ENCODE peak calls at places on chromosomes 6 and 20, in nine cellular contexts. One of them, this sample, is unnamed. For H3K4me1, the result is how much of the 10 kb centered on the place peaks cover.

GRCh38 chr6:129748212-129748900 is 38.4 kb upstream of the ARHGAP18 start:
- DNase-seq in heart left ventricle: no peak
- DNase-seq in endothelial cell of umbilical vein: peak
- DNase-seq in left lung: no peak
- DNase-seq in sigmoid colon: no peak
- DNase-seq in PC-9: no peak
- DNase-seq in keratinocyte: peak
- DNase-seq in suprapubic skin: no peak
- DNase-seq in fibroblast of lung: peak
- DNase-seq in this sample: no peak

GRCh38 chr6:147166360-147166944 is 37.8 kb upstream of the STXBP5 start:
- DNase-seq in heart left ventricle: no peak
- DNase-seq in endothelial cell of umbilical vein: peak
- DNase-seq in left lung: no peak
- DNase-seq in sigmoid colon: no peak
- DNase-seq in PC-9: no peak
- DNase-seq in keratinocyte: no peak
- DNase-seq in suprapubic skin: no peak
- DNase-seq in fibroblast of lung: peak
- DNase-seq in this sample: no peak

GRCh38 chr20:43914697-43915208 is at the start of gene TOX2:
- DNase-seq in heart left ventricle: peak
- DNase-seq in endothelial cell of umbilical vein: no peak
- DNase-seq in left lung: no peak
- DNase-seq in sigmoid colon: no peak
- DNase-seq in PC-9: no peak
- DNase-seq in keratinocyte: no peak
- DNase-seq in suprapubic skin: no peak
- DNase-seq in fibroblast of lung: peak
- DNase-seq in this sample: no peak

GRCh38 chr6:89388846-89389245 is 23.2 kb downstream of the RRAGD start:
- DNase-seq in heart left ventricle: no peak
- DNase-seq in endothelial cell of umbilical vein: no peak
- DNase-seq in left lung: no peak
- DNase-seq in sigmoid colon: no peak
- DNase-seq in PC-9: no peak
- DNase-seq in keratinocyte: no peak
- DNase-seq in suprapubic skin: no peak
- DNase-seq in fibroblast of lung: no peak
- DNase-seq in this sample: no peak

GRCh38 chr6:79672631-79673065 is 41.5 kb downstream of the SH3BGRL2 start:
- DNase-seq in heart left ventricle: no peak
- DNase-seq in endothelial cell of umbilical vein: peak
- DNase-seq in left lung: no peak
- DNase-seq in sigmoid colon: no peak
- DNase-seq in PC-9: peak
- DNase-seq in keratinocyte: no peak
- DNase-seq in suprapubic skin: no peak
- DNase-seq in fibroblast of lung: peak
- DNase-seq in this sample: no peak

GRCh38 chr20:3165473-3166337 is 6.0 kb upstream of the FASTKD5 start:
- DNase-seq in heart left ventricle: peak
- DNase-seq in endothelial cell of umbilical vein: peak
- DNase-seq in left lung: no peak
- DNase-seq in sigmoid colon: peak
- DNase-seq in PC-9: no peak
- DNase-seq in keratinocyte: no peak
- DNase-seq in suprapubic skin: no peak
- DNase-seq in fibroblast of lung: peak
- DNase-seq in this sample: no peak

GRCh38 chr20:54566224-54566750 is 90.9 kb downstream of the DOK5 start:
- DNase-seq in heart left ventricle: no peak
- DNase-seq in endothelial cell of umbilical vein: no peak
- DNase-seq in left lung: no peak
- DNase-seq in sigmoid colon: no peak
- DNase-seq in PC-9: no peak
- DNase-seq in keratinocyte: no peak
- DNase-seq in suprapubic skin: no peak
- DNase-seq in fibroblast of lung: no peak
- DNase-seq in this sample: no peak

GRCh38 chr6:41021832-41022231 is 17.2 kb downstream of the UNC5CL start:
- DNase-seq in heart left ventricle: no peak
- DNase-seq in endothelial cell of umbilical vein: peak
- DNase-seq in left lung: no peak
- DNase-seq in sigmoid colon: no peak
- DNase-seq in PC-9: peak
- DNase-seq in keratinocyte: no peak
- DNase-seq in suprapubic skin: no peak
- DNase-seq in fibroblast of lung: peak
- DNase-seq in this sample: no peak

GRCh38 chr6:99344289-99344688 is 5.2 kb downstream of the FAXC start:
- DNase-seq in heart left ventricle: no peak
- DNase-seq in endothelial cell of umbilical vein: no peak
- DNase-seq in left lung: no peak
- DNase-seq in sigmoid colon: no peak
- DNase-seq in PC-9: no peak
- DNase-seq in keratinocyte: peak
- DNase-seq in suprapubic skin: no peak
- DNase-seq in fibroblast of lung: peak
- DNase-seq in this sample: no peak

GRCh38 chr20:62355527-62356142 is 11.5 kb downstream of the LAMA5 start:
- DNase-seq in heart left ventricle: peak
- DNase-seq in endothelial cell of umbilical vein: peak
- DNase-seq in left lung: no peak
- DNase-seq in sigmoid colon: peak
- DNase-seq in PC-9: no peak
- DNase-seq in keratinocyte: no peak
- DNase-seq in suprapubic skin: no peak
- DNase-seq in fibroblast of lung: no peak
- DNase-seq in this sample: no peak

GRCh38 chr6:39188577-39188976 is 40.7 kb downstream of the KCNK5 start:
- DNase-seq in heart left ventricle: no peak
- DNase-seq in endothelial cell of umbilical vein: no peak
- DNase-seq in left lung: no peak
- DNase-seq in sigmoid colon: no peak
- DNase-seq in PC-9: no peak
- DNase-seq in keratinocyte: no peak
- DNase-seq in suprapubic skin: no peak
- DNase-seq in fibroblast of lung: no peak
- DNase-seq in this sample: no peak

GRCh38 chr6:37779902-37780628 is 39.5 kb upstream of the ZFAND3 start:
- DNase-seq in heart left ventricle: peak
- DNase-seq in endothelial cell of umbilical vein: no peak
- DNase-seq in left lung: no peak
- DNase-seq in sigmoid colon: no peak
- DNase-seq in PC-9: no peak
- DNase-seq in keratinocyte: no peak
- DNase-seq in suprapubic skin: no peak
- DNase-seq in fibroblast of lung: no peak
- DNase-seq in this sample: no peak

GRCh38 chr20:57248132-57248797 is 18.2 kb downstream of the BMP7 start:
- DNase-seq in heart left ventricle: no peak
- DNase-seq in endothelial cell of umbilical vein: no peak
- DNase-seq in left lung: no peak
- DNase-seq in sigmoid colon: no peak
- DNase-seq in PC-9: no peak
- DNase-seq in keratinocyte: no peak
- DNase-seq in suprapubic skin: no peak
- DNase-seq in fibroblast of lung: no peak
- DNase-seq in this sample: no peak

GRCh38 chr6:167225903-167226508 is 65.1 kb upstream of the UNC93A start:
- DNase-seq in heart left ventricle: no peak
- DNase-seq in endothelial cell of umbilical vein: peak
- DNase-seq in left lung: no peak
- DNase-seq in sigmoid colon: no peak
- DNase-seq in PC-9: no peak
- DNase-seq in keratinocyte: no peak
- DNase-seq in suprapubic skin: peak
- DNase-seq in fibroblast of lung: no peak
- DNase-seq in this sample: no peak

GRCh38 chr6:118808794-118809668 is 84.9 kb upstream of the ASF1A start:
- DNase-seq in heart left ventricle: no peak
- DNase-seq in endothelial cell of umbilical vein: no peak
- DNase-seq in left lung: no peak
- DNase-seq in sigmoid colon: no peak
- DNase-seq in PC-9: no peak
- DNase-seq in keratinocyte: no peak
- DNase-seq in suprapubic skin: no peak
- DNase-seq in fibroblast of lung: no peak
- DNase-seq in this sample: no peak

GRCh38 chr6:109197061-109197460 is 101.8 kb downstream of the CEP57L1 start:
- DNase-seq in heart left ventricle: no peak
- DNase-seq in endothelial cell of umbilical vein: no peak
- DNase-seq in left lung: no peak
- DNase-seq in sigmoid colon: no peak
- DNase-seq in PC-9: no peak
- DNase-seq in keratinocyte: no peak
- DNase-seq in suprapubic skin: no peak
- DNase-seq in fibroblast of lung: no peak
- DNase-seq in this sample: no peak

GRCh38 chr6:134730013-134730412 is 219.9 kb downstream of the ALDH8A1 start:
- DNase-seq in heart left ventricle: no peak
- DNase-seq in endothelial cell of umbilical vein: no peak
- DNase-seq in left lung: no peak
- DNase-seq in sigmoid colon: no peak
- DNase-seq in PC-9: no peak
- DNase-seq in keratinocyte: no peak
- DNase-seq in suprapubic skin: no peak
- DNase-seq in fibroblast of lung: no peak
- DNase-seq in this sample: no peak

GRCh38 chr20:41072099-41072798 is 43.6 kb downstream of the TOP1 start:
- DNase-seq in heart left ventricle: no peak
- DNase-seq in endothelial cell of umbilical vein: peak
- DNase-seq in left lung: no peak
- DNase-seq in sigmoid colon: no peak
- DNase-seq in PC-9: peak
- DNase-seq in keratinocyte: no peak
- DNase-seq in suprapubic skin: no peak
- DNase-seq in fibroblast of lung: peak
- DNase-seq in this sample: no peak

DNA sequence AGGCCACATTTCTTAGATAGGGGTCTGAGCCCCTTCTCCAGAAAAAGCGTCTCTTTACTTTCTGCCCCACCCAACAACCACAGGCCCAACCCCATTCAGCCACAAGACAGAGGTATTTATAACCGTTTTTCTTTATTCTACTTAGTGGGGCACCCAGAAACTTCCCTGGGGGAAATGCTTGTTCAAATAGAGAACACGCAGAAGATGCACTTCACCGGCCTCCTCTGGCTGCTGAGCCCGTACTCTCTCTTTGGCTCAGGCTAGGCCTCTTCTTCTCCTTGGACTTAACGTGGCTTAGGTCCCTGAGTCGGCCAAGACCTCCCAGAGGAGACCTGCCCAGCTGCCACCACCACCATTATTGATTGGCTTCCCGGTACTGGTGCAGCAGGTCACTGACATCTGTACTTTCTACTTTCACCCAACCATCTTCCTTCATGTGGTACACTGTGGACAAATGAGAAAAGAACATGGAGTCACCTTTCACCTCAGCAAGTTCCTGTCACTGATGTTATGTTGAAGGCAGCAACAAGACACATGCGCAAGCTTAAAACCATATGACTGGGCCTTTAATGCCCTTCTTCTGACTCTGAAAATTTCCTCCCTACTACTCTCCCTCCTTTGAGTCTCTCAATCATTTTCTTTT is 2.2 kb upstream of the TAP2 start:
- DNase-seq in heart left ventricle: peak
- DNase-seq in endothelial cell of umbilical vein: no peak
- DNase-seq in left lung: no peak
- DNase-seq in sigmoid colon: peak
- DNase-seq in PC-9: no peak
- DNase-seq in keratinocyte: no peak
- DNase-seq in suprapubic skin: no peak
- DNase-seq in fibroblast of lung: no peak
- DNase-seq in this sample: no peak
- H3K4me1 ChIP-seq in heart left ventricle: under half
- H3K4me1 ChIP-seq in endothelial cell of umbilical vein: under half
- H3K4me1 ChIP-seq in left lung: half or more
- H3K4me1 ChIP-seq in sigmoid colon: under half
- H3K4me1 ChIP-seq in PC-9: under half
- H3K4me1 ChIP-seq in keratinocyte: under half
- H3K4me1 ChIP-seq in suprapubic skin: under half
- H3K4me1 ChIP-seq in fibroblast of lung: under half
- H3K4me1 ChIP-seq in this sample: under half

GRCh38 chr20:17650816-17651760 is 31.0 kb downstream of the RRBP1 start:
- DNase-seq in heart left ventricle: no peak
- DNase-seq in endothelial cell of umbilical vein: no peak
- DNase-seq in left lung: no peak
- DNase-seq in sigmoid colon: peak
- DNase-seq in PC-9: no peak
- DNase-seq in keratinocyte: no peak
- DNase-seq in suprapubic skin: no peak
- DNase-seq in fibroblast of lung: peak
- DNase-seq in this sample: no peak
- H3K4me1 ChIP-seq in heart left ventricle: half or more
- H3K4me1 ChIP-seq in endothelial cell of umbilical vein: under half
- H3K4me1 ChIP-seq in left lung: half or more
- H3K4me1 ChIP-seq in sigmoid colon: half or more
- H3K4me1 ChIP-seq in PC-9: under half
- H3K4me1 ChIP-seq in keratinocyte: under half
- H3K4me1 ChIP-seq in suprapubic skin: half or more
- H3K4me1 ChIP-seq in fibroblast of lung: under half
- H3K4me1 ChIP-seq in this sample: under half

GRCh38 chr6:36682328-36683144 is 4.0 kb downstream of the CDKN1A start:
- DNase-seq in heart left ventricle: no peak
- DNase-seq in endothelial cell of umbilical vein: no peak
- DNase-seq in left lung: peak
- DNase-seq in sigmoid colon: peak
- DNase-seq in PC-9: peak
- DNase-seq in keratinocyte: peak
- DNase-seq in suprapubic skin: no peak
- DNase-seq in fibroblast of lung: peak
- DNase-seq in this sample: no peak
- H3K4me1 ChIP-seq in heart left ventricle: half or more
- H3K4me1 ChIP-seq in endothelial cell of umbilical vein: under half
- H3K4me1 ChIP-seq in left lung: half or more
- H3K4me1 ChIP-seq in sigmoid colon: under half
- H3K4me1 ChIP-seq in PC-9: under half
- H3K4me1 ChIP-seq in keratinocyte: under half
- H3K4me1 ChIP-seq in suprapubic skin: half or more
- H3K4me1 ChIP-seq in fibroblast of lung: under half
- H3K4me1 ChIP-seq in this sample: half or more

DNA sequence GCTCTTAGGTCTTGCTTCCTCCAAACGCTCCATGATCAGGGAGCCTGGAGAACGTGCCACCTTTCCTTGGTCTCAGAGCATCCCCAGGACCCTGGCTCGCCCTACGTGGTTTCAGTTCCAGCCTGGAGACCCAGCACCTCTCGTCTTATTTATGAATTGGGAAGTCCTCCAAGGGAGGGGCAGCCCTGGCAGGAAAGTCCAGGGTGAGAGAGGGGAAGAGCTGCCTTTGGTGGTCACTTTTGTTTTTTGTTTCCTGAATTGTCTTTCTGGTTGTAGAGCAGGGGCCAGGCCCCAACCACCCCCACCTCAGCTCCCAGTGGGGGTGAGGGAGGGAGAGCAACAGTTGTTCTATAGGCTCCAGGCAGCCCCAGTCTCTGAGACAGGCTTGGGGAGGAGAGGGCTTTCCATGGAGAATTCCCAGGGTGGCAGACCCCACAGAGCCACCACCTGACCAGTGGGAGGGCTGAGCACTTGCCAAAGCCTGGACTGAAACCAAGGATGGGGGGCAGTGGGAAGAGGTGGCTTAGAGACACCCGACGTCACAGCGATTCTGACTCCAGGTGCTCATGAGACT is 88.8 kb downstream of the PRND start:
- DNase-seq in heart left ventricle: no peak
- DNase-seq in endothelial cell of umbilical vein: no peak
- DNase-seq in left lung: no peak
- DNase-seq in sigmoid colon: no peak
- DNase-seq in PC-9: no peak
- DNase-seq in keratinocyte: no peak
- DNase-seq in suprapubic skin: peak
- DNase-seq in fibroblast of lung: no peak
- DNase-seq in this sample: no peak
- H3K4me1 ChIP-seq in heart left ventricle: under half
- H3K4me1 ChIP-seq in endothelial cell of umbilical vein: under half
- H3K4me1 ChIP-seq in left lung: half or more
- H3K4me1 ChIP-seq in sigmoid colon: under half
- H3K4me1 ChIP-seq in PC-9: under half
- H3K4me1 ChIP-seq in keratinocyte: under half
- H3K4me1 ChIP-seq in suprapubic skin: under half
- H3K4me1 ChIP-seq in fibroblast of lung: under half
- H3K4me1 ChIP-seq in this sample: under half

This sample was measured in esophagus squamous epithelium.